ENCODE peak calls at places on chromosomes 3 and 15, in five cellular contexts. L, A, V, Y and K are unnamed samples.

GRCh38 chr3:70277304-70277703 is 35.1 kb downstream of the MDFIC2 start:
- DNase-seq in L (no peak), A (no peak), V (no peak), Y (no peak), K (no peak)

GRCh38 chr3:142595581-142595950 is 627 bp upstream of the PLS1 start:
- DNase-seq in L (peak; percentile 87), A (no peak), V (no peak), Y (peak; percentile 25), K (peak; percentile 71)

GRCh38 chr3:97763586-97764148 is 891 bp upstream of the ARL6 start:
- DNase-seq in L (no peak), A (no peak), V (no peak), Y (no peak), K (no peak)

GRCh38 chr15:63185206-63185605 is 4.2 kb upstream of the RAB8B start:
- DNase-seq in L (no peak), A (no peak), V (no peak), Y (no peak), K (no peak)

GRCh38 chr3:149494022-149494758 is 19.7 kb downstream of the TM4SF4 start:
- DNase-seq in L (peak; percentile 86), A (no peak), V (peak; percentile 74), Y (peak; percentile 69), K (no peak)

GRCh38 chr3:65953881-65954733 is 84.6 kb downstream of the MAGI1 start:
- DNase-seq in L (peak; percentile 5), A (no peak), V (peak; percentile 73), Y (no peak), K (no peak)

GRCh38 chr3:157876556-157876955 is 229.7 kb downstream of the SHOX2 start:
- DNase-seq in L (no peak), A (no peak), V (no peak), Y (no peak), K (no peak)

GRCh38 chr3:58392191-58392590 is 41.4 kb downstream of the PDHB start:
- DNase-seq in L (no peak), A (no peak), V (no peak), Y (no peak), K (no peak)

GRCh38 chr3:65669163-65669875 is 369.4 kb downstream of the MAGI1 start:
- DNase-seq in L (peak; percentile 72), A (no peak), V (no peak), Y (peak; percentile 64), K (peak; percentile 3)

GRCh38 chr3:180909369-180910127 is 2.9 kb upstream of the FXR1 start:
- DNase-seq in L (no peak), A (no peak), V (no peak), Y (no peak), K (no peak)

GRCh38 chr3:188206787-188207186 is 52.8 kb downstream of the LPP start:
- DNase-seq in L (no peak), A (no peak), V (no peak), Y (no peak), K (no peak)

GRCh38 chr3:49120096-49120437 is 556 bp downstream of the USP19 start:
- DNase-seq in L (no peak), A (no peak), V (no peak), Y (no peak), K (no peak)

GRCh38 chr3:73868688-73869315 is 244.1 kb upstream of the PDZRN3 start:
- DNase-seq in L (peak; percentile 65), A (no peak), V (no peak), Y (peak; percentile 35), K (peak; percentile 3)

GRCh38 chr15:31799711-31800321 is 230.5 kb upstream of the CHRNA7 start:
- DNase-seq in L (no peak), A (no peak), V (no peak), Y (peak; percentile 16), K (no peak)

GRCh38 chr15:64284037-64284436 is 71.9 kb downstream of the CSNK1G1 start:
- DNase-seq in L (peak; percentile 69), A (no peak), V (no peak), Y (peak; percentile 51), K (no peak)

GRCh38 chr3:96813134-96813819 is 1.1 kb upstream of the EPHA6 start:
- DNase-seq in L (peak; percentile 64), A (no peak), V (peak; percentile 74), Y (peak; percentile 14), K (peak; percentile 6)

GRCh38 chr3:31196881-31197364 is 302.5 kb upstream of the GADL1 start:
- DNase-seq in L (peak; percentile 80), A (no peak), V (peak; percentile 70), Y (peak; percentile 93), K (no peak)

GRCh38 chr15:63188937-63189871 is at the start of gene RAB8B:
- DNase-seq in L (peak; percentile 96), A (peak; percentile 100), V (peak; percentile 99), Y (peak; percentile 97), K (peak; percentile 90)

GRCh38 chr15:68192804-68193521 is 12.2 kb downstream of the CALML4 start:
- DNase-seq in L (no peak), A (no peak), V (no peak), Y (peak; percentile 33), K (no peak)

GRCh38 chr3:10957976-10958749 is 34.4 kb upstream of the SLC6A1 start:
- DNase-seq in L (no peak), A (no peak), V (no peak), Y (no peak), K (no peak)

GRCh38 chr3:50154476-50154839 is 666 bp upstream of the SEMA3F start:
- DNase-seq in L (no peak), A (no peak), V (no peak), Y (no peak), K (no peak)

GRCh38 chr3:140117111-140117526 is 182.1 kb downstream of the CLSTN2 start:
- DNase-seq in L (no peak), A (no peak), V (no peak), Y (no peak), K (no peak)

GRCh38 chr15:42011074-42011473 is 9.8 kb downstream of the PLA2G4E start:
- DNase-seq in L (no peak), A (no peak), V (no peak), Y (no peak), K (no peak)

GRCh38 chr3:10366681-10367101 is 45.8 kb upstream of the SEC13 start:
- DNase-seq in L (peak; percentile 97), A (no peak), V (no peak), Y (peak; percentile 93), K (peak; percentile 97)

GRCh38 chr3:25433868-25434267 is 5.8 kb downstream of the RARB start:
- DNase-seq in L (peak; percentile 57), A (no peak), V (no peak), Y (no peak), K (no peak)

GRCh38 chr15:46174122-46174521 is 539.3 kb downstream of the SQOR start:
- DNase-seq in L (no peak), A (no peak), V (no peak), Y (no peak), K (no peak)